ENCODE peak calls at places on chromosome 18, in five cellular contexts. One of them, this sample, is unnamed.

GRCh38 chr18:3771121-3771971 is 321.4 kb downstream of the TGIF1 start:
- DNase-seq in stomach: peak; percentile 90
- DNase-seq in left ventricle myocardium inferior: peak; percentile 86
- DNase-seq in suprapubic skin: peak; percentile 87
- DNase-seq in AG04449: peak; percentile 78
- DNase-seq in this sample: peak; percentile 46

GRCh38 chr18:11323359-11323819 is 174.0 kb upstream of the PIEZO2 start:
- DNase-seq in stomach: no peak
- DNase-seq in left ventricle myocardium inferior: no peak
- DNase-seq in suprapubic skin: no peak
- DNase-seq in AG04449: no peak
- DNase-seq in this sample: peak; percentile 68

GRCh38 chr18:49111191-49111988 is 160.6 kb upstream of the SMAD7 start:
- DNase-seq in stomach: no peak
- DNase-seq in left ventricle myocardium inferior: no peak
- DNase-seq in suprapubic skin: no peak
- DNase-seq in AG04449: no peak
- DNase-seq in this sample: no peak

GRCh38 chr18:27130029-27130428 is 55.1 kb downstream of the CHST9 start:
- DNase-seq in stomach: no peak
- DNase-seq in left ventricle myocardium inferior: no peak
- DNase-seq in suprapubic skin: no peak
- DNase-seq in AG04449: no peak
- DNase-seq in this sample: no peak

GRCh38 chr18:59267511-59268126 is 5.6 kb downstream of the RAX start:
- DNase-seq in stomach: no peak
- DNase-seq in left ventricle myocardium inferior: no peak
- DNase-seq in suprapubic skin: no peak
- DNase-seq in AG04449: no peak
- DNase-seq in this sample: no peak

GRCh38 chr18:44051088-44051487 is 629.6 kb upstream of the SETBP1 start:
- DNase-seq in stomach: no peak
- DNase-seq in left ventricle myocardium inferior: no peak
- DNase-seq in suprapubic skin: no peak
- DNase-seq in AG04449: no peak
- DNase-seq in this sample: no peak

GRCh38 chr18:26468931-26469340 is 79.4 kb downstream of the KCTD1 start:
- DNase-seq in stomach: no peak
- DNase-seq in left ventricle myocardium inferior: no peak
- DNase-seq in suprapubic skin: no peak
- DNase-seq in AG04449: no peak
- DNase-seq in this sample: no peak

GRCh38 chr18:6836331-6836730 is 106.8 kb downstream of the ARHGAP28 start:
- DNase-seq in stomach: no peak
- DNase-seq in left ventricle myocardium inferior: no peak
- DNase-seq in suprapubic skin: no peak
- DNase-seq in AG04449: no peak
- DNase-seq in this sample: no peak

GRCh38 chr18:32362484-32362883 is 108.2 kb downstream of the GAREM1 start:
- DNase-seq in stomach: no peak
- DNase-seq in left ventricle myocardium inferior: no peak
- DNase-seq in suprapubic skin: no peak
- DNase-seq in AG04449: no peak
- DNase-seq in this sample: no peak

GRCh38 chr18:76981388-76981968 is 151.1 kb downstream of the MBP start:
- DNase-seq in stomach: peak; percentile 61
- DNase-seq in left ventricle myocardium inferior: no peak
- DNase-seq in suprapubic skin: no peak
- DNase-seq in AG04449: no peak
- DNase-seq in this sample: no peak

GRCh38 chr18:9434240-9434701 is 41.0 kb upstream of the RALBP1 start:
- DNase-seq in stomach: no peak
- DNase-seq in left ventricle myocardium inferior: no peak
- DNase-seq in suprapubic skin: no peak
- DNase-seq in AG04449: no peak
- DNase-seq in this sample: no peak

GRCh38 chr18:25039781-25040180 is 312.2 kb downstream of the ZNF521 start:
- DNase-seq in stomach: no peak
- DNase-seq in left ventricle myocardium inferior: no peak
- DNase-seq in suprapubic skin: no peak
- DNase-seq in AG04449: no peak
- DNase-seq in this sample: no peak

GRCh38 chr18:58862851-58863538 is 1.7 kb upstream of the ZNF532 start:
- DNase-seq in stomach: peak; percentile 27
- DNase-seq in left ventricle myocardium inferior: peak; percentile 41
- DNase-seq in suprapubic skin: no peak
- DNase-seq in AG04449: no peak
- DNase-seq in this sample: no peak

GRCh38 chr18:80183273-80184050 is 63.9 kb downstream of the PARD6G start:
- DNase-seq in stomach: no peak
- DNase-seq in left ventricle myocardium inferior: no peak
- DNase-seq in suprapubic skin: peak; percentile 49
- DNase-seq in AG04449: no peak
- DNase-seq in this sample: no peak

GRCh38 chr18:49597556-49597955 is 35.7 kb downstream of the LIPG start:
- DNase-seq in stomach: no peak
- DNase-seq in left ventricle myocardium inferior: no peak
- DNase-seq in suprapubic skin: no peak
- DNase-seq in AG04449: no peak
- DNase-seq in this sample: no peak

DNA sequence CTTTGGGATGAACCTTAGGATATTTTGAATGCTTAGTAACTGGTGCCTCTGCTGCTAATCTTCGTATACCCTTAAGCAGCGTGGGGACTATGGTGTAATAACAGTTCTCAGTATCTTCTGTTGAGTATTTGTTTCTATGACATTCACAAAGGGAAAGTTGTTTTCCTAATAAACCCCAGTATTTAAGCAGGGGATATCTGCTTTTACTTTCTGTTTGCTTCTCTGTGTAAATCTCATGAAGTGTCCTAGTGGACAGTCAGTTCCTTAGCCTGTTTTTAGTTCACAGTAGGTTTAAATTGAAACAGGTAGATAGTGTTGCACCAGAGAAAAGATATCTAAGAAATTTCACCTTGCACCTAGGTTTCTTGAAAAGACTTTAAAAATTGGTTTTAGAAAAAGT is 14.9 kb downstream of the KIAA1328 start:
- DNase-seq in stomach: no peak
- DNase-seq in left ventricle myocardium inferior: no peak
- DNase-seq in suprapubic skin: no peak
- DNase-seq in AG04449: no peak
- DNase-seq in this sample: no peak
- H3K4me3 ChIP-seq in stomach: no peak overlapping the region
- H3K4me3 ChIP-seq in left ventricle myocardium inferior: no peak overlapping the region
- H3K4me3 ChIP-seq in suprapubic skin: no peak overlapping the region
- H3K4me3 ChIP-seq in AG04449: no peak overlapping the region
- H3K4me3 ChIP-seq in this sample: no peak overlapping the region

GRCh38 chr18:13439475-13439874 is 220.9 kb downstream of the LDLRAD4 start:
- DNase-seq in stomach: no peak
- DNase-seq in left ventricle myocardium inferior: no peak
- DNase-seq in suprapubic skin: no peak
- DNase-seq in AG04449: no peak
- DNase-seq in this sample: no peak

GRCh38 chr18:13442451-13442850 is 223.9 kb downstream of the LDLRAD4 start:
- DNase-seq in stomach: no peak
- DNase-seq in left ventricle myocardium inferior: no peak
- DNase-seq in suprapubic skin: peak; percentile 55
- DNase-seq in AG04449: no peak
- DNase-seq in this sample: no peak

GRCh38 chr18:13441731-13442130 is 223.2 kb downstream of the LDLRAD4 start:
- DNase-seq in stomach: no peak
- DNase-seq in left ventricle myocardium inferior: no peak
- DNase-seq in suprapubic skin: no peak
- DNase-seq in AG04449: no peak
- DNase-seq in this sample: no peak

GRCh38 chr18:13438507-13439056 is 220.0 kb downstream of the LDLRAD4 start:
- DNase-seq in stomach: no peak
- DNase-seq in left ventricle myocardium inferior: no peak
- DNase-seq in suprapubic skin: no peak
- DNase-seq in AG04449: no peak
- DNase-seq in this sample: no peak

DNA sequence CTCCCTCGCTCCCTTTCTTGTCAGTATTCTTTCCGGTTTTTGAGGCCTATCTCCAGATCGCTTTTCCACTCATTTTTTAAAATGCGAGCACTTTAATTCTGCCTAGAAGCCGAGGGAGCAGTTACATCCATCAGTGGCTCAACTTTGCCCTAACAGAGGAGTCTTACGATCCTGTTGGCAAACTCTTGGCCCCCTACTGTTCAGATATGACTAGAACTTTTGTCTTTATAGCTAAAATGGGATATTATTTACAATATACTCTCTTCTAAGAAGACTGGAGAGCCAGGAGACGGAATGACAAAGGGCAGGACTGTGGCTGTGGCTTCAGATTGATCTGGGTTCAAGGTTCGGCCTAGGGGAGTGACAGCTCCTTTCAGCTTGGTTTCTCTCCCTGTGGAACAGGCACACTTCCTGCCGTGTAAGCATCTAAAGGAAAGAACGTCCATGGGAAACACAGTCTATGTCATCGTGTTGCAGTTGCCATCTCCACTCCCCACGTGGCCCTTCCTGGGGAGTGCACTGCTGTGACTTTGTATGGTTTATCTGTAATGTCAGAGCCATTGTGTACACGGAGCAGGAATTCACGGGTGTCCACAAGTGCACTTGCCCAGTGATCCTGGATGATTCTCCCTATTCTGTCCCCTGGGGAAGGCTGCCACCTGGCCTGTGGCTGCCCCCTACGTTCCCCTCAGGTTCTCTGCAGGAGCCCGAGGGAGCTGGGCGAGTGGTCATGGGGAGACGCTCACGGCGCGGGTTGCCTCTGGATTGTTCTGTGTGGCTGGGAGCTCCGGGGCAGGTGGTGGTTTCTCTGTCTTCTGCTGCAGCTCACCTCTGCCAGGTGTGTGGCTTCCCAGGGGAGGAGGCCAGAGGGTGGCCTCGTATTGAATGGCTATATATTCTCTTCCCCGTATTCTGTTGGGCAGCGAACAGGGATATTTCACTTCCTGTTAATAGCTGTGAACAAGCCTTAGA is 222.0 kb downstream of the LDLRAD4 start:
- DNase-seq in stomach: no peak
- DNase-seq in left ventricle myocardium inferior: no peak
- DNase-seq in suprapubic skin: no peak
- DNase-seq in AG04449: no peak
- DNase-seq in this sample: no peak
- TF ChIP-seq CTCF in stomach: no peak
- TF ChIP-seq CTCF in left ventricle myocardium inferior: no peak
- TF ChIP-seq CTCF in suprapubic skin: no peak
- TF ChIP-seq CTCF in AG04449: no peak
- TF ChIP-seq CTCF in this sample: peak; percentile 16

GRCh38 chr18:57798713-57799373 is 4.3 kb downstream of the ATP8B1 start:
- DNase-seq in stomach: peak; percentile 51
- DNase-seq in left ventricle myocardium inferior: no peak
- DNase-seq in suprapubic skin: no peak
- DNase-seq in AG04449: no peak
- DNase-seq in this sample: no peak
- H3K4me3 ChIP-seq in stomach: no peak overlapping the region
- H3K4me3 ChIP-seq in left ventricle myocardium inferior: no peak overlapping the region
- H3K4me3 ChIP-seq in suprapubic skin: no peak overlapping the region
- H3K4me3 ChIP-seq in AG04449: no peak overlapping the region
- H3K4me3 ChIP-seq in this sample: no peak overlapping the region

GRCh38 chr18:47901624-47902362 is 28.7 kb downstream of the SMAD2 start:
- DNase-seq in stomach: no peak
- DNase-seq in left ventricle myocardium inferior: no peak
- DNase-seq in suprapubic skin: no peak
- DNase-seq in AG04449: no peak
- DNase-seq in this sample: no peak

GRCh38 chr18:47895565-47896250 is 34.8 kb downstream of the SMAD2 start:
- DNase-seq in stomach: no peak
- DNase-seq in left ventricle myocardium inferior: no peak
- DNase-seq in suprapubic skin: no peak
- DNase-seq in AG04449: no peak
- DNase-seq in this sample: no peak

GRCh38 chr18:47898696-47899095 is 31.8 kb downstream of the SMAD2 start:
- DNase-seq in stomach: no peak
- DNase-seq in left ventricle myocardium inferior: no peak
- DNase-seq in suprapubic skin: no peak
- DNase-seq in AG04449: no peak
- DNase-seq in this sample: no peak

GRCh38 chr18:47898055-47898454 is 32.4 kb downstream of the SMAD2 start:
- DNase-seq in stomach: no peak
- DNase-seq in left ventricle myocardium inferior: no peak
- DNase-seq in suprapubic skin: no peak
- DNase-seq in AG04449: no peak
- DNase-seq in this sample: no peak

DNA sequence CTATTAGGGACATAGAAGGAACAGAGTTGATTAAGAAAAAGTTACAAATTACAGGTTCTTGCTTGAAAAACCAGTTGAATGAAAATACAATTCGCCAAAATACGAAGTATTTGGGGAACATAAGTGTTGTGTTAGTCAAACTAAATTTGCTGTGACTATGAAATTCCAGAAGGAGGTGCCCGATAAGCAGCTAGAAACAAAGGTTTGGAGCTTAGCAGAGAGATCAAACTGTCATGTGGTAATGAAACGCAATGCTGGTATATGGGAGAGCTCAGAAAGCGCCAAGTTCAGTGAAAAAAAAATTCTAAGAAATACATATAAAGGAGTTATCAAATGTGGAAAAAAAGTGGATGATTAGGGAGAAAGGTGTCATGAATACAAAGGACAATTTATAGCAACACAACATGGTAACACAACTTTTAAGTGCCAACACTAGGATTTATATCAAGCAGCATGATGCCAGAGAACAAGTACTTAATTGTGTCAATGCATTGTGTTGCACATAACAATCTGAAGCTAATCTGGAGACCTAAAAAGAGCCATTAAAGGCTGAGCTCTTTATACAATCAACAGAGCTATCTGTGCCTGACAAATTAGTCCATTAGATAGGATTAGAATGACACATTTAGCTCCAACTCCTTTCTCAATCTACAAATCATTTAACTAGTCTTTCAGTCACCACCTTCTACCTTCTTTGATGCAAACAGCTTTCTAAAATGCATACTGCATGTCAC is 31.2 kb downstream of the SMAD2 start:
- DNase-seq in stomach: no peak
- DNase-seq in left ventricle myocardium inferior: no peak
- DNase-seq in suprapubic skin: no peak
- DNase-seq in AG04449: no peak
- DNase-seq in this sample: no peak
- TF ChIP-seq CTCF in stomach: no peak
- TF ChIP-seq CTCF in left ventricle myocardium inferior: no peak
- TF ChIP-seq CTCF in suprapubic skin: no peak
- TF ChIP-seq CTCF in AG04449: no peak
- TF ChIP-seq CTCF in this sample: no peak

GRCh38 chr18:43013489-43013888 is 102.0 kb downstream of the RIT2 start:
- DNase-seq in stomach: no peak
- DNase-seq in left ventricle myocardium inferior: no peak
- DNase-seq in suprapubic skin: no peak
- DNase-seq in AG04449: no peak
- DNase-seq in this sample: no peak

GRCh38 chr18:43022874-43023273 is 92.6 kb downstream of the RIT2 start:
- DNase-seq in stomach: no peak
- DNase-seq in left ventricle myocardium inferior: no peak
- DNase-seq in suprapubic skin: no peak
- DNase-seq in AG04449: no peak
- DNase-seq in this sample: no peak

GRCh38 chr18:43012951-43013350 is 102.5 kb downstream of the RIT2 start:
- DNase-seq in stomach: no peak
- DNase-seq in left ventricle myocardium inferior: no peak
- DNase-seq in suprapubic skin: no peak
- DNase-seq in AG04449: no peak
- DNase-seq in this sample: no peak

GRCh38 chr18:43017622-43018021 is 97.9 kb downstream of the RIT2 start:
- DNase-seq in stomach: no peak
- DNase-seq in left ventricle myocardium inferior: no peak
- DNase-seq in suprapubic skin: no peak
- DNase-seq in AG04449: no peak
- DNase-seq in this sample: no peak
- H3K4me3 ChIP-seq in stomach: no peak overlapping the region
- H3K4me3 ChIP-seq in left ventricle myocardium inferior: no peak overlapping the region
- H3K4me3 ChIP-seq in suprapubic skin: no peak overlapping the region
- H3K4me3 ChIP-seq in AG04449: no peak overlapping the region
- H3K4me3 ChIP-seq in this sample: no peak overlapping the region

This sample was measured in HFF-Myc.